ENCODE peak calls at places on chromosomes 1 and 21, in eight cellular contexts. One of them, this sample, is unnamed.

GRCh38 chr1:230855886-230856285 is 12.4 kb downstream of the C1orf198 start:
- DNase-seq in SHP77: no peak
- DNase-seq in activated B cell treated with CpG ODN at 0.5 μM for 24 hours: no peak
- DNase-seq in activated gamma-delta T cell treated with anti-CD3 and anti-CD28 coated beads, Interleukin-2, amount 50 U/mL, for 16 hours: no peak
- DNase-seq in stimulated activated CD4-positive, alpha-beta T cell treated with anti-CD3 and anti-CD28 coated beads, Interleukin-4, amount 100 ng/mL, for 48 hours: no peak
- DNase-seq in T-helper 2 cell: no peak
- DNase-seq in ELR: peak; percentile 32
- DNase-seq in ureter: no peak
- DNase-seq in this sample: no peak

GRCh38 chr1:17200756-17201155 is 4.2 kb upstream of the PADI1 start:
- DNase-seq in activated B cell treated with CpG ODN at 0.5 μM for 24 hours: no peak
- DNase-seq in activated gamma-delta T cell treated with anti-CD3 and anti-CD28 coated beads, Interleukin-2, amount 50 U/mL, for 16 hours: no peak
- DNase-seq in ELR: no peak
- DNase-seq in stimulated activated CD4-positive, alpha-beta T cell treated with anti-CD3 and anti-CD28 coated beads, Interleukin-4, amount 100 ng/mL, for 48 hours: no peak
- DNase-seq in ureter: no peak
- DNase-seq in T-helper 2 cell: no peak
- DNase-seq in SHP77: no peak
- DNase-seq in this sample: no peak

GRCh38 chr1:181222972-181223371 is 134.5 kb downstream of the IER5 start:
- DNase-seq in ELR: no peak
- DNase-seq in SHP77: no peak
- DNase-seq in activated gamma-delta T cell treated with anti-CD3 and anti-CD28 coated beads, Interleukin-2, amount 50 U/mL, for 16 hours: no peak
- DNase-seq in stimulated activated CD4-positive, alpha-beta T cell treated with anti-CD3 and anti-CD28 coated beads, Interleukin-4, amount 100 ng/mL, for 48 hours: no peak
- DNase-seq in activated B cell treated with CpG ODN at 0.5 μM for 24 hours: no peak
- DNase-seq in ureter: no peak
- DNase-seq in T-helper 2 cell: no peak
- DNase-seq in this sample: no peak

GRCh38 chr1:47187926-47188250 is 1.9 kb downstream of the PDZK1IP1 start:
- DNase-seq in SHP77: no peak
- DNase-seq in activated gamma-delta T cell treated with anti-CD3 and anti-CD28 coated beads, Interleukin-2, amount 50 U/mL, for 16 hours: no peak
- DNase-seq in ELR: no peak
- DNase-seq in ureter: no peak
- DNase-seq in T-helper 2 cell: no peak
- DNase-seq in activated B cell treated with CpG ODN at 0.5 μM for 24 hours: no peak
- DNase-seq in stimulated activated CD4-positive, alpha-beta T cell treated with anti-CD3 and anti-CD28 coated beads, Interleukin-4, amount 100 ng/mL, for 48 hours: no peak
- DNase-seq in this sample: no peak

GRCh38 chr21:31509108-31510017 is 150.1 kb upstream of the SOD1 start:
- DNase-seq in ELR: peak; percentile 44
- DNase-seq in SHP77: no peak
- DNase-seq in activated gamma-delta T cell treated with anti-CD3 and anti-CD28 coated beads, Interleukin-2, amount 50 U/mL, for 16 hours: peak; percentile 51
- DNase-seq in stimulated activated CD4-positive, alpha-beta T cell treated with anti-CD3 and anti-CD28 coated beads, Interleukin-4, amount 100 ng/mL, for 48 hours: peak; percentile 83
- DNase-seq in ureter: no peak
- DNase-seq in activated B cell treated with CpG ODN at 0.5 μM for 24 hours: no peak
- DNase-seq in T-helper 2 cell: peak; percentile 34
- DNase-seq in this sample: no peak

GRCh38 chr1:210446479-210446878 is 117.8 kb downstream of the HHAT start:
- DNase-seq in activated B cell treated with CpG ODN at 0.5 μM for 24 hours: no peak
- DNase-seq in SHP77: peak; percentile 29
- DNase-seq in ELR: peak; percentile 74
- DNase-seq in T-helper 2 cell: no peak
- DNase-seq in ureter: no peak
- DNase-seq in activated gamma-delta T cell treated with anti-CD3 and anti-CD28 coated beads, Interleukin-2, amount 50 U/mL, for 16 hours: peak; percentile 75
- DNase-seq in stimulated activated CD4-positive, alpha-beta T cell treated with anti-CD3 and anti-CD28 coated beads, Interleukin-4, amount 100 ng/mL, for 48 hours: peak; percentile 83
- DNase-seq in this sample: no peak

GRCh38 chr1:64186138-64186897 is 17.1 kb upstream of the UBE2U start:
- DNase-seq in activated B cell treated with CpG ODN at 0.5 μM for 24 hours: no peak
- DNase-seq in stimulated activated CD4-positive, alpha-beta T cell treated with anti-CD3 and anti-CD28 coated beads, Interleukin-4, amount 100 ng/mL, for 48 hours: no peak
- DNase-seq in ELR: no peak
- DNase-seq in activated gamma-delta T cell treated with anti-CD3 and anti-CD28 coated beads, Interleukin-2, amount 50 U/mL, for 16 hours: no peak
- DNase-seq in SHP77: no peak
- DNase-seq in ureter: no peak
- DNase-seq in T-helper 2 cell: no peak
- DNase-seq in this sample: no peak

GRCh38 chr21:45972353-45972715 is 9.2 kb upstream of the COL6A1 start:
- DNase-seq in ureter: peak; percentile 52
- DNase-seq in activated gamma-delta T cell treated with anti-CD3 and anti-CD28 coated beads, Interleukin-2, amount 50 U/mL, for 16 hours: no peak
- DNase-seq in stimulated activated CD4-positive, alpha-beta T cell treated with anti-CD3 and anti-CD28 coated beads, Interleukin-4, amount 100 ng/mL, for 48 hours: no peak
- DNase-seq in ELR: no peak
- DNase-seq in T-helper 2 cell: no peak
- DNase-seq in activated B cell treated with CpG ODN at 0.5 μM for 24 hours: no peak
- DNase-seq in SHP77: no peak
- DNase-seq in this sample: no peak

GRCh38 chr1:180489976-180490375 is 12.4 kb downstream of the ACBD6 start:
- DNase-seq in SHP77: no peak
- DNase-seq in stimulated activated CD4-positive, alpha-beta T cell treated with anti-CD3 and anti-CD28 coated beads, Interleukin-4, amount 100 ng/mL, for 48 hours: no peak
- DNase-seq in ureter: no peak
- DNase-seq in activated gamma-delta T cell treated with anti-CD3 and anti-CD28 coated beads, Interleukin-2, amount 50 U/mL, for 16 hours: no peak
- DNase-seq in activated B cell treated with CpG ODN at 0.5 μM for 24 hours: no peak
- DNase-seq in ELR: no peak
- DNase-seq in T-helper 2 cell: no peak
- DNase-seq in this sample: no peak

GRCh38 chr1:88608139-88608943 is 75.7 kb upstream of the PKN2 start:
- DNase-seq in ureter: no peak
- DNase-seq in stimulated activated CD4-positive, alpha-beta T cell treated with anti-CD3 and anti-CD28 coated beads, Interleukin-4, amount 100 ng/mL, for 48 hours: no peak
- DNase-seq in T-helper 2 cell: no peak
- DNase-seq in activated B cell treated with CpG ODN at 0.5 μM for 24 hours: no peak
- DNase-seq in activated gamma-delta T cell treated with anti-CD3 and anti-CD28 coated beads, Interleukin-2, amount 50 U/mL, for 16 hours: no peak
- DNase-seq in SHP77: peak; percentile 36
- DNase-seq in ELR: peak; percentile 55
- DNase-seq in this sample: no peak

GRCh38 chr21:46482225-46482845 is 23.6 kb downstream of the DIP2A start:
- DNase-seq in activated B cell treated with CpG ODN at 0.5 μM for 24 hours: no peak
- DNase-seq in activated gamma-delta T cell treated with anti-CD3 and anti-CD28 coated beads, Interleukin-2, amount 50 U/mL, for 16 hours: no peak
- DNase-seq in ELR: no peak
- DNase-seq in T-helper 2 cell: no peak
- DNase-seq in stimulated activated CD4-positive, alpha-beta T cell treated with anti-CD3 and anti-CD28 coated beads, Interleukin-4, amount 100 ng/mL, for 48 hours: no peak
- DNase-seq in SHP77: no peak
- DNase-seq in ureter: no peak
- DNase-seq in this sample: no peak

GRCh38 chr1:230317823-230318819 is 108.0 kb downstream of the PGBD5 start:
- DNase-seq in T-helper 2 cell: no peak
- DNase-seq in activated gamma-delta T cell treated with anti-CD3 and anti-CD28 coated beads, Interleukin-2, amount 50 U/mL, for 16 hours: no peak
- DNase-seq in SHP77: no peak
- DNase-seq in activated B cell treated with CpG ODN at 0.5 μM for 24 hours: no peak
- DNase-seq in stimulated activated CD4-positive, alpha-beta T cell treated with anti-CD3 and anti-CD28 coated beads, Interleukin-4, amount 100 ng/mL, for 48 hours: no peak
- DNase-seq in ELR: no peak
- DNase-seq in ureter: no peak
- DNase-seq in this sample: no peak

GRCh38 chr1:46551597-46552095 is at the start of gene KNCN:
- DNase-seq in activated B cell treated with CpG ODN at 0.5 μM for 24 hours: no peak
- DNase-seq in T-helper 2 cell: no peak
- DNase-seq in ELR: no peak
- DNase-seq in activated gamma-delta T cell treated with anti-CD3 and anti-CD28 coated beads, Interleukin-2, amount 50 U/mL, for 16 hours: no peak
- DNase-seq in SHP77: no peak
- DNase-seq in stimulated activated CD4-positive, alpha-beta T cell treated with anti-CD3 and anti-CD28 coated beads, Interleukin-4, amount 100 ng/mL, for 48 hours: no peak
- DNase-seq in ureter: no peak
- DNase-seq in this sample: no peak

GRCh38 chr1:231512147-231512698 is 16.2 kb upstream of the TSNAX start:
- DNase-seq in SHP77: no peak
- DNase-seq in ureter: no peak
- DNase-seq in T-helper 2 cell: no peak
- DNase-seq in ELR: peak; percentile 87
- DNase-seq in activated gamma-delta T cell treated with anti-CD3 and anti-CD28 coated beads, Interleukin-2, amount 50 U/mL, for 16 hours: no peak
- DNase-seq in activated B cell treated with CpG ODN at 0.5 μM for 24 hours: no peak
- DNase-seq in stimulated activated CD4-positive, alpha-beta T cell treated with anti-CD3 and anti-CD28 coated beads, Interleukin-4, amount 100 ng/mL, for 48 hours: no peak
- DNase-seq in this sample: no peak

GRCh38 chr1:30609336-30610280 is 113.8 kb downstream of the MATN1 start:
- DNase-seq in T-helper 2 cell: no peak
- DNase-seq in ELR: no peak
- DNase-seq in activated B cell treated with CpG ODN at 0.5 μM for 24 hours: no peak
- DNase-seq in stimulated activated CD4-positive, alpha-beta T cell treated with anti-CD3 and anti-CD28 coated beads, Interleukin-4, amount 100 ng/mL, for 48 hours: no peak
- DNase-seq in activated gamma-delta T cell treated with anti-CD3 and anti-CD28 coated beads, Interleukin-2, amount 50 U/mL, for 16 hours: no peak
- DNase-seq in ureter: peak; percentile 26
- DNase-seq in SHP77: no peak
- DNase-seq in this sample: no peak

GRCh38 chr1:174800221-174800791 is 199.4 kb upstream of the CACYBP start:
- DNase-seq in ELR: no peak
- DNase-seq in SHP77: no peak
- DNase-seq in stimulated activated CD4-positive, alpha-beta T cell treated with anti-CD3 and anti-CD28 coated beads, Interleukin-4, amount 100 ng/mL, for 48 hours: no peak
- DNase-seq in activated gamma-delta T cell treated with anti-CD3 and anti-CD28 coated beads, Interleukin-2, amount 50 U/mL, for 16 hours: no peak
- DNase-seq in ureter: no peak
- DNase-seq in activated B cell treated with CpG ODN at 0.5 μM for 24 hours: no peak
- DNase-seq in T-helper 2 cell: no peak
- DNase-seq in this sample: no peak

This sample was measured in NCI-H774.